ENCODE peak calls at places on chromosomes 1 and 21, in ten cellular contexts. L is fibroblast of lung, G is K562, J is pancreas, Z is right lobe of liver, R is suprapubic skin, T is hepatocyte, S is heart right ventricle, F is left ventricle myocardium inferior, C is GM23338. E is an unnamed sample. For H3K4me1 and H3K27me3, the result is how much of the 10 kb centered on the place peaks cover.

GRCh38 chr1:82090104-82090503 is 289.4 kb downstream of the ADGRL2 start:
- DNase-seq in L (no peak), G (no peak), J (no peak), Z (no peak), R (no peak), T (no peak), S (no peak), F (no peak), C (peak), E (no peak)

GRCh38 chr1:108199231-108199657 is 899 bp downstream of the SLC25A24 start:
- DNase-seq in L (peak), G (peak), J (no peak), Z (no peak), R (no peak), T (peak), S (peak), F (no peak), C (peak), E (peak)

GRCh38 chr1:217660353-217661062 is 29.4 kb downstream of the SPATA17 start:
- DNase-seq in L (peak), G (no peak), J (no peak), Z (no peak), R (no peak), T (peak), S (no peak), F (no peak), C (peak), E (no peak)

GRCh38 chr1:67689267-67690017 is 4.4 kb downstream of the GADD45A start:
- DNase-seq in L (peak), G (peak), J (no peak), Z (no peak), R (no peak), T (no peak), S (no peak), F (no peak), C (no peak), E (no peak)

GRCh38 chr1:74463301-74463988 is 49.0 kb downstream of the LRRC53 start:
- DNase-seq in L (peak), G (no peak), J (no peak), Z (no peak), R (no peak), T (no peak), S (no peak), F (no peak), C (no peak), E (no peak)

GRCh38 chr1:32989160-32989894 is 24.7 kb upstream of the RNF19B start:
- DNase-seq in L (peak), G (peak), J (no peak), Z (no peak), R (peak), T (no peak), S (peak), F (peak), C (no peak), E (peak)

GRCh38 chr1:201643835-201644104 is 104.8 kb downstream of the NAV1 start:
- DNase-seq in L (no peak), G (no peak), J (no peak), Z (no peak), R (no peak), T (no peak), S (no peak), F (no peak), C (no peak), E (no peak)

GRCh38 chr1:158101944-158102343 is 78.8 kb upstream of the CD1D start:
- DNase-seq in L (peak), G (no peak), J (no peak), Z (no peak), R (no peak), T (peak), S (no peak), F (no peak), C (no peak), E (no peak)

GRCh38 chr1:186014370-186015030 is 280.3 kb downstream of the HMCN1 start:
- DNase-seq in L (peak), G (no peak), J (no peak), Z (no peak), R (no peak), T (no peak), S (no peak), F (no peak), C (no peak), E (no peak)

GRCh38 chr1:79694241-79694640 is 687.7 kb upstream of the ADGRL4 start:
- DNase-seq in L (no peak), G (no peak), J (no peak), Z (no peak), R (no peak), T (no peak), S (no peak), F (no peak), C (no peak), E (no peak)

GRCh38 chr1:203189951-203190352 is 3.4 kb upstream of the CHI3L1 start:
- DNase-seq in L (peak), G (no peak), J (no peak), Z (no peak), R (no peak), T (no peak), S (no peak), F (no peak), C (no peak), E (no peak)

GRCh38 chr21:32934829-32935228 is 90.9 kb upstream of the OLIG2 start:
- DNase-seq in L (no peak), G (no peak), J (no peak), Z (no peak), R (no peak), T (no peak), S (no peak), F (no peak), C (no peak), E (no peak)

GRCh38 chr1:113057006-113057405 is 16.0 kb upstream of the LRIG2 start:
- DNase-seq in L (no peak), G (no peak), J (no peak), Z (no peak), R (no peak), T (no peak), S (no peak), F (no peak), C (peak), E (no peak)

GRCh38 chr1:185601189-185601588 is 133.0 kb upstream of the HMCN1 start:
- DNase-seq in L (no peak), G (no peak), J (no peak), Z (no peak), R (no peak), T (no peak), S (no peak), F (no peak), C (no peak), E (no peak)

GRCh38 chr21:43654806-43655489 is 4.3 kb downstream of the HSF2BP start:
- DNase-seq in L (peak), G (no peak), J (no peak), Z (no peak), R (no peak), T (no peak), S (no peak), F (no peak), C (no peak), E (no peak)

DNA sequence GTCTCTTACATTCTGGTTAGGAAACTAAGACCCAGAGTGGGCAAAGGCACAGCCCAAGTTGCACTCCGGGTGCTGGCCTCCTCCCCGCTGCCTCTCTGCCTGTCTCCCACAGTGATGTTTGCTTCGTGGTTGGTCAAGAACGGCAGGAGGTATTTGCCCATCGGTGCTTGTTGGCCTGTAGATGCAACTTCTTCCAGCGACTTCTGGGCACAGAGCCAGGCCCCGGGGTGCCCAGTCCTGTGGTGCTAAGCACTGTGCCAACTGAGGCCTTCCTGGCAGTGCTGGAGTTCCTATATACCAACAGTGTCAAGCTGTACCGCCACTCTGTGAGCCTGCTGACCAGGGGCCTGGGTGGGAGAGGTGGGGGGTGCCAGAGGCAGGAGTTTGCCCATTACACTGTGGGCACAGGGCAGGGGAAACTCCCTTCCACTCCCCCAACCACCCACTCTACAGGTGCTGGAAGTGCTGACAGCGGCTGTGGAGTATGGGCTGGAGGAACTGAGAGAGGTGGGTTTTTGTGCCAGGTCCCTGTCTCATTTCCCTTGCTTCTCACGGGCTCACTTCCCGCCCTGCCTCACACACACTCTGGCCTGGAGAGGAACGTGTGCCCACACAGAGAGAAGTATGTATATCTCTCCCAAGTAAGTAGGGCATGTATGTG is 1.9 kb downstream of the BTBD19 start:
- DNase-seq in L (peak), G (no peak), J (peak), Z (peak), R (no peak), T (peak), S (no peak), F (peak), C (no peak), E (no peak)
- H3K4me1 ChIP-seq in L (half or more), G (half or more), J (under half), Z (under half), R (half or more), T (half or more), S (half or more), F (half or more), C (under half), E (under half)

GRCh38 chr1:58524353-58524945 is 22.1 kb downstream of the OMA1 start:
- DNase-seq in L (no peak), G (no peak), J (no peak), Z (no peak), R (no peak), T (no peak), S (no peak), F (no peak), C (no peak), E (no peak)
- TF ChIP-seq CTCF in L (no peak), G (no peak), J (no peak), Z (no peak), R (no peak), T (no peak), S (no peak), F (no peak), C (no peak), E (no peak)

GRCh38 chr1:25611843-25612242 is 4.7 kb upstream of the MAN1C1 start:
- DNase-seq in L (no peak), G (no peak), J (no peak), Z (no peak), R (no peak), T (no peak), S (no peak), F (no peak), C (no peak), E (no peak)
- H3K27me3 ChIP-seq in L (under half), G (under half), J (under half), Z (under half), R (under half), T (under half), S (under half), F (under half), C (under half), E (under half)

DNA sequence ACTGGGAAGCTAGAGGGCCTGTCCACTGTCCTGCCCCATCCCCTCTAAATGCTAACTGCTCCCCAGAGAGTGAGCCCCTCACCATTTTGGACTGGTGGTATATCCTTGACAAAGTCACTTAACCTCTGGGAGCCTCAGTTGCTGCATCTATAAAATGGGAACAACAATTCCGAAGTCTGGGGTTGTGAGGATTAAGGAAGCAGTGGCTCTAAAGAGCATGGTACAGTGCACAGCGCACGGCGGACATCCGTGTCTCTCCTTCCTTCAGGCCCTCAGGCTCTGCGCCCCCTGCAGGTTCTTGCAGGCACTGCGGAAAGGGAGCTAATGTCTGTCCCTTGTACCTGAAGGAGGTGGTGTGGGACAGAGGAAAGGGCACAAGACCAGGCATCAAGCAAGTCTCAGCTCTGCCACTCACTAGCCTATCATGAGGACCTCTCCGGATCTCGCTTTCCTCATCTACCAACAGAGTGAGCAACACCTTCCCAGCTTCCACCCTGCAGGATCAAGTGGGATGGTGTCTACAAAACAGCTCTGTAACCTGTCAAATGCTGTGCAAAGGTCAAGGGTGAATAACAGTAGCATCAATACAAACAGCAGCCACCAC is 20.1 kb downstream of the ECE1 start:
- DNase-seq in L (peak), G (peak), J (peak), Z (no peak), R (peak), T (peak), S (peak), F (peak), C (peak), E (peak)
- H3K4me1 ChIP-seq in L (under half), G (under half), J (under half), Z (half or more), R (under half), T (under half), S (half or more), F (half or more), C (under half), E (under half)

DNA sequence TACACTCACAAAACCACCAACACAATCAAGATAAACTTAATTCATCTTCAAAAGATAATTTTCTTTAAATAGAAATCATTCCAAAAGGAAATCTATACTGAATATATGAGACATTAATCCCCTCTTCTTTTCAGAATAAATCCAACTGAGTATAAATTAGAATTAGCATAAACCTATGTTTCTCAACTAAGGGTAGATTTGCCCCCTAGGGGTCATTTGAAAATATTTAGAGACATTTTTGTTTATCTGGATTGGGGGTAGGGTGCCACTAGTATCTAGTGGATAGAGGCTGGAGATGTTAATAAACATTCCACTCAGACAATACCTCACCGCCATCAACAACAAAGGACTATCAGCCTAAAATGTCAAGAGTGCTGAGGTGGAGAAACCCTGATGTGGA is 6.5 kb upstream of the TNFSF4 start:
- DNase-seq in L (no peak), G (no peak), J (no peak), Z (no peak), R (no peak), T (no peak), S (no peak), F (no peak), C (no peak), E (no peak)
- TF ChIP-seq CTCF in L (no peak), G (no peak), J (no peak), Z (no peak), R (no peak), T (no peak), S (no peak), F (no peak), C (no peak), E (no peak)

GRCh38 chr1:47711848-47712492 is 274.1 kb downstream of the FOXD2 start:
- DNase-seq in L (no peak), G (no peak), J (no peak), Z (no peak), R (no peak), T (no peak), S (no peak), F (no peak), C (no peak), E (no peak)

GRCh38 chr1:47708658-47709301 is 270.9 kb downstream of the FOXD2 start:
- DNase-seq in L (peak), G (no peak), J (no peak), Z (no peak), R (no peak), T (peak), S (no peak), F (no peak), C (peak), E (peak)

GRCh38 chr1:47711211-47711847 is 273.5 kb downstream of the FOXD2 start:
- DNase-seq in L (no peak), G (no peak), J (no peak), Z (no peak), R (no peak), T (no peak), S (no peak), F (no peak), C (no peak), E (peak)

GRCh38 chr1:47709302-47710074 is 271.6 kb downstream of the FOXD2 start:
- DNase-seq in L (no peak), G (peak), J (no peak), Z (no peak), R (no peak), T (peak), S (no peak), F (no peak), C (peak), E (peak)

DNA sequence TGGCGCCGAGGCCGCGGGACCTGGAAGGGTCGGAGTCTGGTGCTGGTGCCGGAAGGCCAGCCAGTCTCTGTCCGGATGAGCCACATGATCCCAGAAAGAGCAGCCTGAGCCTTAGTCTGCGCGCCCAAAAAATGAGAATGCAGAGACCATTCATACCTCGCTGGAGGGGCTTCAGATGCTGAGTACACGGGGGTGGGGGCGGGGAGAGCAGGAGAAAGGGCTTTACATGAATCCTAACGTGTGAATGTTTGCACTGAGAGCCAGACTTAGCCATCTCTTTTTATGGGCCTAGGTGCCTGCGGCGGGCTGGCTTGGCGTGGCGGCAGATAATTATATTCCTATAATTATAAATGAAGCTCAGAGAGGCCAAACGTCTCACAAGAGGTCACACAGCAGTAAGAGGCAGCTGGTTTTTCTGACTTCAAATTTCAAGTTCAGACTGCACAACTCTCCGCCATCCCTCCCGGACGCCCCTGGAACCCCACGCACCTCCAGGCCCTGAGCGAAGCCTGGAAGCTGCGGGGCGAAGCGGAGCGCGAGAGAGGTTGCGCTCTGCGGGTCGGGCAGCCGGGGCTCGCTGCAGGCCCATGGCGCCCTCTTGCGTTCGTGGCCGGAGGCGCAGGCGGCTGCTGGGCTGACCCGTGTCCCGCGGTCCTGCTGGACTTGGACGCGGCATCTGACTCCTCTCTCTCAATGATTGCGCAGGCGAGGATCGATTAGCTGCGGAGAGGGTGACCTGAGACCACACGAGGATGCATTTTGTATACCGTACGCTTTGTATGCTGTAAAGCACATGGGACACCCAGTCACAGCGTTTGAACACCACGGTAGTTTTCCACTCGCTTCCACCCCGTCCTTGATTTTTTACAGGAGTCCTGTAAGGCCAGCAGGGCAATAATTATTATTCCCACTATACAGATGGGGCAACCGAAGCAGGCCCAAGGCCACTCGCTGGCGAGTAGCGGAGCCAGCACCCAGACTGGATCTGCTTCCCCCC is 272.5 kb downstream of the FOXD2 start:
- DNase-seq in L (peak), G (peak), J (peak), Z (peak), R (peak), T (peak), S (peak), F (peak), C (peak), E (peak)
- H3K27me3 ChIP-seq in L (under half), G (half or more), J (under half), Z (under half), R (half or more), T (half or more), S (half or more), F (half or more), C (half or more), E (under half)

DNA sequence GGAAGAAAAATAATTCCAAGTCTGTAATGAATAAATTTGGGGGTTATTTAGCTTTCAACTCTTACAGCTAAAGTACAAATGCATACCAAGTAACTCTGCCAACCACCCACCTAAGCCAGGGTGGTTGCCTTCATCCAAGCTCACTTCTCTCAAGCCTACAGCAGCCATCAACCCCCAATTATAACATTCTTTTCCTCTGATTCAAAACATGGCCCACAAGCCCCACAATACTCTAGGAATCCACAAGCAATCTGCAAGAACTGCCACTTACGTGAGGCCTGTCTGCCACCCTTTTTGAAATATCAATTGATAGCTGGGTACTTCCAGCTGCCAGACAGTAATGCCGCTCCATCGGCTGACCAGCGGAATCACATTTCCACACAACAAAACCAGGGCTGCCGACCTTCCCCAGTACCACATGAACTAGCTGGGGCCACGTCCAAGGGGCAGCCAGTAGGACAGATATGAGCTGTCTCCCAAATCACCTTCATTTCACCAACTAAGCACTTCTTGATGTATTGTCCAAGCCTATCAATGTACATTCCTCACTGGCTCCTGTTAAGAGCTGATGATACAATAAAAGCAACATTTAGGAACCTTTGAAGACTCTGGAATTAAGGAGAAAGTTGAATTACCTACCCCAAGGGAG is 3.2 kb downstream of the LBR start:
- DNase-seq in L (peak), G (no peak), J (no peak), Z (no peak), R (no peak), T (no peak), S (no peak), F (no peak), C (no peak), E (no peak)
- H3K4me1 ChIP-seq in L (under half), G (under half), J (under half), Z (under half), R (under half), T (under half), S (under half), F (half or more), C (under half), E (under half)

DNA sequence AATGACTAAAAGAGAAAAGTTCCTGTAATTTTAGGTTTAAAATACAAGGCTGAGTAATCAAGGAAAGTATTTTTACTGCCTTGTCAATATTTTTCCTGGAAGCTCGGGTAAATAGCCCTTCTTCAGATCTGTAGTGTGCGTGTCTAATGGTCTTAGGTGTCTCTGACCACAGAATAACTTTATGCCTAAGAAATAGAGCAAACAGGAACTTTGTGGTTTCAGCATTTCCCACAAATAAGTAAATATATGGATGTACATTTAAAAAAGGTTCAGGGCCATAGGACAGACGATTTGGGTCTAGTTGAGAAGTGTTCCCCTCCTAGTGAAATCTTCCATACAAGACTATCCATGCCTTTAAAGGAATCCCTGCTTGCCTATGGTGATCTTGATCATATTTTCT is 107.0 kb downstream of the ZC3H11B start:
- DNase-seq in L (peak), G (no peak), J (no peak), Z (no peak), R (no peak), T (no peak), S (no peak), F (no peak), C (no peak), E (no peak)
- TF ChIP-seq CTCF in L (no peak), G (no peak), J (no peak), Z (no peak), R (no peak), T (no peak), S (no peak), F (no peak), C (no peak), E (no peak)

E was measured in colonic mucosa.